ENCODE peak calls at places on chromosome 9, in ten cellular contexts. D, G, E, Z, V, U, H, B, P and W are unnamed samples.

GRCh38 chr9:75147638-75148037 is 59.3 kb downstream of the OSTF1 start:
- DNase-seq in D (no peak), G (no peak), E (peak), Z (no peak), V (peak), U (no peak), H (no peak), B (no peak), P (no peak), W (peak)

GRCh38 chr9:76756273-76756650 is 8.0 kb upstream of the PCA3 start:
- DNase-seq in D (peak), G (no peak), E (peak), Z (peak), V (peak), U (peak), H (peak), B (no peak), P (no peak), W (no peak)

GRCh38 chr9:36818965-36819870 is 214.8 kb downstream of the PAX5 start:
- DNase-seq in D (no peak), G (no peak), E (no peak), Z (no peak), V (no peak), U (no peak), H (no peak), B (no peak), P (no peak), W (no peak)

GRCh38 chr9:134730761-134731496 is 89.3 kb downstream of the COL5A1 start:
- DNase-seq in D (no peak), G (no peak), E (no peak), Z (peak), V (no peak), U (no peak), H (no peak), B (no peak), P (no peak), W (no peak)

GRCh38 chr9:1839984-1840383 is 175.2 kb upstream of the SMARCA2 start:
- DNase-seq in D (no peak), G (no peak), E (no peak), Z (no peak), V (no peak), U (no peak), H (no peak), B (no peak), P (no peak), W (no peak)

GRCh38 chr9:3804148-3804547 is 278.3 kb upstream of the RFX3 start:
- DNase-seq in D (no peak), G (no peak), E (peak), Z (no peak), V (peak), U (no peak), H (no peak), B (no peak), P (no peak), W (no peak)

GRCh38 chr9:137231313-137232039 is 775 bp downstream of the SLC34A3 start:
- DNase-seq in D (no peak), G (no peak), E (no peak), Z (no peak), V (no peak), U (no peak), H (no peak), B (no peak), P (no peak), W (no peak)

GRCh38 chr9:121498150-121498486 is 1.5 kb downstream of the GGTA1 start:
- DNase-seq in D (peak), G (peak), E (peak), Z (no peak), V (peak), U (peak), H (peak), B (peak), P (no peak), W (peak)

GRCh38 chr9:135907006-135907434 is 326 bp downstream of the CAMSAP1 start:
- DNase-seq in D (no peak), G (no peak), E (peak), Z (no peak), V (peak), U (no peak), H (no peak), B (no peak), P (no peak), W (no peak)

GRCh38 chr9:89929315-89929714 is 324.5 kb downstream of the GADD45G start:
- DNase-seq in D (no peak), G (no peak), E (no peak), Z (no peak), V (no peak), U (no peak), H (no peak), B (peak), P (no peak), W (no peak)

GRCh38 chr9:98750396-98751060 is 41.8 kb upstream of the GABBR2 start:
- DNase-seq in D (no peak), G (no peak), E (no peak), Z (no peak), V (no peak), U (no peak), H (no peak), B (no peak), P (no peak), W (no peak)

GRCh38 chr9:76374702-76375543 is 19.3 kb downstream of the RFK start:
- DNase-seq in D (peak), G (no peak), E (peak), Z (peak), V (peak), U (peak), H (peak), B (peak), P (peak), W (no peak)

GRCh38 chr9:103799959-103800358 is 294.1 kb upstream of the SMC2 start:
- DNase-seq in D (no peak), G (no peak), E (no peak), Z (no peak), V (no peak), U (no peak), H (no peak), B (no peak), P (no peak), W (no peak)

GRCh38 chr9:115018547-115019435 is 88.4 kb upstream of the TNFSF8 start:
- DNase-seq in D (no peak), G (no peak), E (peak), Z (no peak), V (peak), U (no peak), H (no peak), B (no peak), P (peak), W (no peak)

GRCh38 chr9:75869236-75869635 is 21.2 kb upstream of the PCSK5 start:
- DNase-seq in D (no peak), G (no peak), E (no peak), Z (no peak), V (no peak), U (peak), H (no peak), B (no peak), P (no peak), W (no peak)

GRCh38 chr9:95104088-95104960 is 213.2 kb downstream of the FANCC start:
- DNase-seq in D (no peak), G (no peak), E (no peak), Z (no peak), V (no peak), U (no peak), H (no peak), B (no peak), P (no peak), W (no peak)

GRCh38 chr9:99169982-99170761 is 51.6 kb downstream of the ALG2 start:
- DNase-seq in D (no peak), G (no peak), E (no peak), Z (no peak), V (no peak), U (no peak), H (no peak), B (no peak), P (no peak), W (no peak)

GRCh38 chr9:81182421-81182820 is 506.9 kb downstream of the TLE1 start:
- DNase-seq in D (no peak), G (no peak), E (peak), Z (peak), V (no peak), U (no peak), H (no peak), B (no peak), P (no peak), W (no peak)

GRCh38 chr9:124239249-124240073 is 18.3 kb upstream of the NEK6 start:
- DNase-seq in D (peak), G (peak), E (no peak), Z (peak), V (no peak), U (no peak), H (no peak), B (no peak), P (no peak), W (no peak)

GRCh38 chr9:76181020-76181641 is 213.1 kb downstream of the RFK start:
- DNase-seq in D (no peak), G (no peak), E (peak), Z (no peak), V (peak), U (no peak), H (no peak), B (no peak), P (no peak), W (no peak)

GRCh38 chr9:1647776-1648175 is 367.4 kb upstream of the SMARCA2 start:
- DNase-seq in D (no peak), G (no peak), E (no peak), Z (no peak), V (no peak), U (peak), H (no peak), B (no peak), P (no peak), W (no peak)

GRCh38 chr9:88521308-88521707 is 13.7 kb upstream of the NXNL2 start:
- DNase-seq in D (no peak), G (no peak), E (no peak), Z (no peak), V (no peak), U (no peak), H (no peak), B (no peak), P (no peak), W (no peak)

GRCh38 chr9:13758876-13759275 is 479.4 kb upstream of the MPDZ start:
- DNase-seq in D (no peak), G (no peak), E (no peak), Z (peak), V (no peak), U (no peak), H (no peak), B (no peak), P (no peak), W (no peak)

GRCh38 chr9:69696802-69697201 is 24.6 kb upstream of the APBA1 start:
- DNase-seq in D (no peak), G (no peak), E (no peak), Z (no peak), V (no peak), U (no peak), H (no peak), B (no peak), P (no peak), W (no peak)

GRCh38 chr9:121057821-121058220 is 7.7 kb upstream of the C5 start:
- DNase-seq in D (no peak), G (no peak), E (no peak), Z (no peak), V (no peak), U (no peak), H (no peak), B (no peak), P (no peak), W (no peak)

GRCh38 chr9:109498195-109499060 is at the start of gene PTPN3:
- DNase-seq in D (no peak), G (peak), E (no peak), Z (no peak), V (no peak), U (peak), H (no peak), B (no peak), P (no peak), W (peak)

GRCh38 chr9:20760246-20760901 is 76.3 kb downstream of the FOCAD start:
- DNase-seq in D (no peak), G (no peak), E (no peak), Z (no peak), V (peak), U (no peak), H (no peak), B (no peak), P (no peak), W (no peak)

GRCh38 chr9:88218721-88219120 is 80.4 kb upstream of the SPATA31C2 start:
- DNase-seq in D (no peak), G (no peak), E (peak), Z (no peak), V (peak), U (no peak), H (no peak), B (no peak), P (no peak), W (no peak)

GRCh38 chr9:110214553-110214952 is 6.6 kb upstream of the C9orf152 start:
- DNase-seq in D (no peak), G (no peak), E (no peak), Z (no peak), V (no peak), U (no peak), H (peak), B (no peak), P (no peak), W (no peak)

GRCh38 chr9:8644571-8644970 is 845.0 kb upstream of the DMAC1 start:
- DNase-seq in D (no peak), G (no peak), E (no peak), Z (no peak), V (no peak), U (no peak), H (no peak), B (no peak), P (no peak), W (no peak)

GRCh38 chr9:4997196-4997595 is 12.1 kb downstream of the JAK2 start:
- DNase-seq in D (no peak), G (no peak), E (no peak), Z (no peak), V (no peak), U (no peak), H (no peak), B (no peak), P (no peak), W (no peak)

GRCh38 chr9:98341157-98342102 is 86.0 kb upstream of the TBC1D2 start:
- DNase-seq in D (peak), G (no peak), E (no peak), Z (no peak), V (no peak), U (no peak), H (no peak), B (no peak), P (no peak), W (no peak)

GRCh38 chr9:132166599-132166998 is 4.7 kb downstream of the NTNG2 start:
- DNase-seq in D (peak), G (no peak), E (no peak), Z (no peak), V (peak), U (no peak), H (no peak), B (no peak), P (no peak), W (no peak)

GRCh38 chr9:130682490-130683121 is 11.0 kb upstream of the EXOSC2 start:
- DNase-seq in D (peak), G (peak), E (peak), Z (peak), V (peak), U (peak), H (peak), B (peak), P (no peak), W (peak)

GRCh38 chr9:30197954-30198353 is 2186.5 kb upstream of the ACO1 start:
- DNase-seq in D (no peak), G (no peak), E (no peak), Z (no peak), V (no peak), U (peak), H (peak), B (no peak), P (no peak), W (no peak)

GRCh38 chr9:18268381-18268780 is 205.6 kb upstream of the ADAMTSL1 start:
- DNase-seq in D (no peak), G (no peak), E (peak), Z (no peak), V (peak), U (no peak), H (no peak), B (no peak), P (no peak), W (no peak)

GRCh38 chr9:113151696-113152630 is 1.2 kb downstream of the SLC31A2 start:
- DNase-seq in D (no peak), G (no peak), E (no peak), Z (no peak), V (no peak), U (peak), H (no peak), B (no peak), P (no peak), W (no peak)

GRCh38 chr9:84111726-84112125 is 131.1 kb downstream of the RMI1 start:
- DNase-seq in D (no peak), G (no peak), E (no peak), Z (no peak), V (peak), U (no peak), H (no peak), B (no peak), P (no peak), W (no peak)

GRCh38 chr9:130461218-130461630 is 16.5 kb downstream of the ASS1 start:
- DNase-seq in D (peak), G (peak), E (peak), Z (peak), V (peak), U (peak), H (peak), B (no peak), P (no peak), W (peak)

GRCh38 chr9:125603478-125604021 is 103.5 kb downstream of the MAPKAP1 start:
- DNase-seq in D (no peak), G (no peak), E (no peak), Z (no peak), V (no peak), U (no peak), H (no peak), B (no peak), P (no peak), W (no peak)

GRCh38 chr9:125604189-125604588 is 102.8 kb downstream of the MAPKAP1 start:
- DNase-seq in D (no peak), G (no peak), E (no peak), Z (no peak), V (no peak), U (no peak), H (no peak), B (no peak), P (no peak), W (no peak)

GRCh38 chr9:125600194-125600593 is 106.8 kb downstream of the MAPKAP1 start:
- DNase-seq in D (no peak), G (no peak), E (no peak), Z (no peak), V (peak), U (peak), H (peak), B (no peak), P (no peak), W (no peak)

GRCh38 chr9:125601986-125602385 is 105.0 kb downstream of the MAPKAP1 start:
- DNase-seq in D (no peak), G (no peak), E (no peak), Z (no peak), V (no peak), U (no peak), H (no peak), B (no peak), P (no peak), W (no peak)
- TF ChIP-seq CTCF in D (peak), G (no peak), E (peak), Z (no peak), V (no peak), U (no peak), H (peak), B (no peak), P (no peak), W (no peak)

DNA sequence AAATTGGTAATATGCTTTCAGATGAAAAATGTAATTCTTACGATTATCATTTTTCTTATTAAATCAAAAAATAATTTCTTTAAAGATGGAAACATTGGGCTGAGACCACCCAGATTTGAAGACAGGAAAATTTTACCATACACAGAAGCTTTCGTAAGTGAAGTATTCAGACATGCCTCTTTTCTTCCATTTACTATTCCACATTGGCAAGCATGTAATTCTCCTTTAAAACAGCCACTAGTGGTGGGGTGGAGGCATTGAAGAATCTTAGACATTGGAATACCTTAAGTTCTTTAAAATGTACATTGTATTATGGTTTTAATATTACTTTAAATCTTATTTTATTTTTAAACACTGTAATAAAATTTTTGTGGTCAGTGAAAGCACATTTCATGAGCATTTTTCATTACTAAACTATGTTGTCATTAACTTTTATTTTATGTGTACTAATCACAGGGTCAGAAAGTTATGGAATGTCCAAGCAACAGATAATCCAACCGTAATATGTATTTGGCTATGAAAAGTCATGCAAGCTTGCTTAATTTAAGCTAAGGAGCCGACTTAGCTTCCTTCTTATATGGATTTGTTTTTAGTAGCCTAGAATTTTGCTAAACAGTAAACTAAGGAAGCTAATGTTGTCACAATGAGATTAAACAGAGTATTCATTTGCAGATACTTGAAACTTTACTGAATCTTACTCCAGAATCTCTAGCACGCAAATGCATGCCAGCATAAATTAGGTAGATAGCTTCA is 97.4 kb upstream of the ALDH1A1 start:
- DNase-seq in D (no peak), G (no peak), E (peak), Z (no peak), V (peak), U (no peak), H (no peak), B (no peak), P (peak), W (no peak)
- TF ChIP-seq CTCF in D (no peak), G (no peak), E (no peak), Z (no peak), V (no peak), U (no peak), H (no peak), B (no peak), P (peak), W (no peak)

DNA sequence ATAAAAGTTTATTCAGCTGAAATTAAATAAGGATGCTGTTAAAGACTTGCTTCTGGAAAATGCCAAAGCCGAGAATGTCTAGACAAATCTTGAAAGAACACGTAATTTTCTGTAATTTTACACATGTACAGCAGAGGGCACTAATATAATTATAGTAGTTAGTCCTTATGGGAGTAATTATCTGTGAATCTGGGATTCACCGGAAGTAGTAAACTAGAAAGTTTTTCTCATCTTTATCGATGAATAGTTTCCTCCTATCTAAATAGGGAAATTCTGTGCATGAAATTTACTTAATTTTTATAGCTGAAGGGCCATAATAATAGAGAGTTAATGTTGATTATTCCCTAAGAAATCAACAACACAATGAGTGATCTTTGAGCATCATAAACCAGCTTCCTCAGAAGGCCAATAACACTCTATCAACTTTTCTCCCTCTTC is 18.4 kb upstream of the CNTLN start:
- DNase-seq in D (no peak), G (no peak), E (peak), Z (no peak), V (peak), U (no peak), H (peak), B (no peak), P (no peak), W (no peak)
- TF ChIP-seq CTCF in D (no peak), G (peak), E (peak), Z (peak), V (peak), U (no peak), H (peak), B (peak), P (peak), W (peak)

GRCh38 chr9:133687856-133688761 is 50.0 kb downstream of the SARDH start:
- DNase-seq in D (no peak), G (no peak), E (no peak), Z (peak), V (no peak), U (no peak), H (no peak), B (no peak), P (no peak), W (no peak)
- TF ChIP-seq CTCF in D (no peak), G (no peak), E (no peak), Z (no peak), V (no peak), U (no peak), H (no peak), B (no peak), P (no peak), W (no peak)

DNA sequence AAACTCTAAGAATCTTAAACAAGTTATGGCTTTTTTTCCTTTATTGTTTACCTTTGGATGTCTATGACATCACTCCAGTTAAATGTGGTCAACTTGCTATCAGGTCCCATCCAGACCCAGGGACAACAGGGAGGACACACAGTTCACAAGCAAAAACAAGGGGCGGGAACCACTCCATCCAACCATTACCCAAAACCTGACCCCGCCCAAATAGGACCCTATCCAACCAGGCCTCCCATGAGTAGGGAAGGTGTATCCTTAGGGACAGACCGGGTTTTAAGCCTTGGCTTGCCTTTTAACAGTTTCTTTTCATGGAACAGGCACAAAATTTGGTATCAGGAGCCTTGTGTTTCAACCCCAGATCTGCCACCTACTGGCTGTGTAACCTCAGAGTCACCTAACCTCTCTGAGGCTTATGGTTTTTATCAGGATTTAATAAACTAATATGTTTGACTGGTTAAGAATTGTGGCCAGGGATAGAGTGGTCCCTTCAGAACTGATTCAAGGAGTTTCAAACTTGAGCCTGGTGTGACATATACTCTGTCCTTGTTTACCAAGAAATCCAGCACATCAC is 127.7 kb upstream of the RAD23B start:
- DNase-seq in D (no peak), G (no peak), E (no peak), Z (no peak), V (no peak), U (no peak), H (no peak), B (no peak), P (no peak), W (no peak)
- TF ChIP-seq CTCF in D (no peak), G (no peak), E (peak), Z (no peak), V (peak), U (no peak), H (no peak), B (peak), P (peak), W (no peak)